ENCODE peak calls at places on chromosomes 5 and 9, in six cellular contexts. X, B, T, V, U and Q are unnamed samples.

GRCh38 chr5:64958757-64959391 is 190.1 kb downstream of the CWC27 start:
- DNase-seq in X (peak), T (peak), B (peak), U (peak), V (no peak), Q (peak)

GRCh38 chr5:166401391-166401790 is 1890.1 kb upstream of the WWC1 start:
- DNase-seq in B (no peak), T (no peak), V (no peak), U (peak), X (no peak), Q (no peak)

GRCh38 chr5:140111859-140112551 is 1.9 kb upstream of the PURA start:
- DNase-seq in B (no peak), V (no peak), U (no peak), X (no peak), T (no peak), Q (no peak)

GRCh38 chr5:114565871-114566270 is 204.0 kb downstream of the KCNN2 start:
- DNase-seq in U (no peak), B (no peak), X (no peak), V (no peak), T (no peak), Q (no peak)

GRCh38 chr9:137556069-137556838 is 4.6 kb downstream of the MRPL41 start:
- DNase-seq in X (no peak), B (no peak), V (no peak), T (peak), U (no peak), Q (peak)

GRCh38 chr5:149561848-149562247 is 10.6 kb upstream of the CSNK1A1 start:
- DNase-seq in T (peak), B (peak), X (peak), U (peak), V (peak), Q (peak)

GRCh38 chr5:125058185-125058826 is 311.9 kb upstream of the ZNF608 start:
- DNase-seq in V (no peak), T (no peak), U (peak), B (peak), X (no peak), Q (no peak)

GRCh38 chr9:28024616-28025147 is 451.4 kb upstream of the C9orf72 start:
- DNase-seq in X (no peak), U (no peak), V (no peak), B (no peak), T (no peak), Q (no peak)

GRCh38 chr9:95313010-95313498 is 4.5 kb downstream of the FANCC start:
- DNase-seq in U (peak), T (peak), B (peak), X (no peak), V (peak), Q (peak)

GRCh38 chr5:112257961-112258360 is 161.1 kb downstream of the EPB41L4A start:
- DNase-seq in U (no peak), B (no peak), T (no peak), V (no peak), X (no peak), Q (no peak)

GRCh38 chr5:159049844-159050318 is 49.8 kb downstream of the EBF1 start:
- DNase-seq in B (peak), V (no peak), X (no peak), T (peak), U (peak), Q (no peak)

GRCh38 chr9:76810377-76810957 is 46.2 kb downstream of the PCA3 start:
- DNase-seq in X (peak), U (peak), V (peak), B (peak), T (peak), Q (peak)

GRCh38 chr9:72454871-72455471 is 66.4 kb upstream of the TMC1 start:
- DNase-seq in X (no peak), U (no peak), V (no peak), T (no peak), B (no peak), Q (no peak)

GRCh38 chr9:98974994-98975712 is 31.4 kb downstream of the COL15A1 start:
- DNase-seq in X (peak), V (peak), U (peak), B (peak), T (peak), Q (peak)
- TF ChIP-seq CTCF in X (peak), V (peak), U (peak), B (peak), T (peak), Q (peak)

DNA sequence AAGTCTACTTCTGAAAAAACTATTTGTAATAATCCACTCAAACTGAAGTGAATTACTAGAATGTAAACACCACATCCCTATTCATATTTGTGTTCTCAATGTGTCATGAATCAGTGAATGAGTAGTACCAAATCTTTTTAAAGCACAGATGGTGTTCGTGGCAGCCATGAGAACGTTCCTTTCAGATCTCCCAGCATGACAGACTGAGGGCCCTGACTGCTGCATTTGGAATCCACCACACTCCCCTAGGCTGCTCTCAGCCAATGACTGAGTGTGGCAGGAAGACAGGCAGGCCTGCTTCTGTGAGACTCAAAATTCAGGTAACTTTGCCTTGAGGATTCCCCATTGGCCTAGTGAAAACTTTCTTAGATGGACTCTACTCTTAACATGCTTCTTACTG is 10.9 kb upstream of the JMY start:
- DNase-seq in U (no peak), B (peak), V (no peak), X (no peak), T (peak), Q (peak)
- H2AFZ ChIP-seq in U (no peak), B (peak), V (no peak), X (no peak), T (no peak), Q (no peak)

DNA sequence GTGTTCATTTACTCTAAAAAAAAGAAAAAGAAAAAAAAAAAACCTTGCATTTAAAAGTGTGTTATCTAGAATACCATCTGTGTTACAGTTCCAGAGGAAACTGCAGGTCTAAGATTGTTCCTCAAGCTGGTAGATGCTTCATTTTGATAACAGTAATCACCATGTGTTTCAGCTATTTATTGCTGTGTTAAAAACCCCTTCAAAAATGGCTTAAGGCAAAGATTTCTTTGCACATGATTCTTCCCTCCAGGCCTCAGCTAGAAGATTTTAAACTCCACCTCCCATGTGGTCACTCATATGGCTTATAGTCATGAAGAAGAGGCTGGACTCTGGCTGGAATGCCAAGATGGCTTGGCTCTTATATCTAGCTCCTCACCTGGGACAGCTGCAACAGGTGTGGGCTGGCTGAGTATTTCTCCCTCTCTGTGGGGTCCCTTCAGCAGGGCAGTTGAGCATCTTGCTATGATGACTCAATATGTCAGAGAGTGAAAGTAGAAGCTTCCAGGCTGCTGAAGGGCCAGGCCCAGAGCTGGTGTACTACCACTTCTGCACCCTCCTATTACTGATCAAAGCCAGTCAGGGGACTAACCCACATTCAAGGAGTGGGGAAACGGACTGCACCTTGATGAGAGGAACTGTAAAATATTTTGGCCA is 920.4 kb upstream of the DMAC1 start:
- DNase-seq in T (no peak), B (no peak), X (no peak), U (no peak), V (no peak), Q (peak)
- H3K4me2 ChIP-seq in T (no peak), B (no peak), X (no peak), U (no peak), V (no peak), Q (no peak)

GRCh38 chr5:169004551-169004950 is 296.4 kb downstream of the SLIT3 start:
- DNase-seq in T (peak), B (no peak), V (no peak), U (no peak), X (no peak), Q (peak)

GRCh38 chr5:169002941-169003555 is 297.9 kb downstream of the SLIT3 start:
- DNase-seq in V (no peak), X (no peak), B (no peak), T (no peak), U (no peak), Q (no peak)

GRCh38 chr5:169006206-169006605 is 294.7 kb downstream of the SLIT3 start:
- DNase-seq in B (no peak), T (no peak), U (no peak), V (no peak), X (no peak), Q (no peak)

GRCh38 chr5:169001392-169001791 is 299.5 kb downstream of the SLIT3 start:
- DNase-seq in T (no peak), V (no peak), X (no peak), B (no peak), U (no peak), Q (no peak)

GRCh38 chr5:169003721-169004481 is 297.0 kb downstream of the SLIT3 start:
- DNase-seq in T (no peak), X (no peak), U (peak), B (no peak), V (no peak), Q (no peak)
- TF ChIP-seq CTCF in T (no peak), X (no peak), U (peak), B (no peak), V (peak), Q (no peak)

DNA sequence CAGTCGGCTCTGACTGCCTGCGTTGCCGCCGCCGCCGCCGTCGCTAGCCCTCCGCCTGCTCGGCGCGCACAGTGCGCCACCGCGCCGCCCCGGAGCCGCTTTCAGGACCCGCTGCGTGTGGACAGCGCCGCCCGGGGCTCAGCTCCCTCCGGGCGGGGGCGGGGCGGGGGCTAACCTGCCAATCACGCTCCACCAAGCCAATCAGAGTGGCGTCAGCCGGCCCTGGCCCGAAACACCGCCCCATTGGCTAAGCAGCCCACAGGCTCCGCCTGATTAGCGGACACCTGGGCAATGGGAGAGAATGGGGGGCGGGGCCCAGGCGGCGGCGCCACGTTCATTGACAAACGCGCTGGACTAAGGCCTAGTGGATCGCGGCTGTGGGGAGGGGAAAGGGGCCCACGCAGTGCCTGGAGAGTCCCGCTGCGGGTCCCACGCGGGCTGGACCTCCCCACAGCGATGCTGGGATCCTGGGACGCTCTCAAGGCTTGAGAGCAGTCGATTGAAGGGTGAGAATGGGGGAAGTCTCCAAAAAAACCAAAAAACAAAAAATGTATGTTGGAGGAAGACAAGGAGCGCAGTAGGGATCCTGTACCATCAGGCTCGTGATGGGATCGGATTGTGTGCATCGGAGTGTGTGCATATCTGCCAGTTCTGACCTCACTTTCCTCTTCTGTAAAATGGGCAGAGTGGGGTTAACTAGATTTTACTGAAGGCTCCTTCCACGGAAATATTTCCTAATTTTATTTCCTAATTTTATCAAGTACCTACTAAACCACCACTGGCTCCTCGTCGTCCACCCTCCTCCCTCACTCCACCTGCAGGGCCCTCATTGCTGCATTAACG is 6.3 kb downstream of the PAX5 start:
- DNase-seq in X (peak), V (peak), B (peak), T (peak), U (peak), Q (peak)
- H2AFZ ChIP-seq in X (peak), V (no peak), B (peak), T (no peak), U (peak), Q (no peak)

GRCh38 chr5:154176191-154176590 is 14.3 kb upstream of the GALNT10 start:
- DNase-seq in U (no peak), X (no peak), V (no peak), B (peak), T (peak), Q (peak)

GRCh38 chr5:154178661-154179060 is 11.9 kb upstream of the GALNT10 start:
- DNase-seq in U (no peak), T (no peak), B (no peak), X (no peak), V (no peak), Q (no peak)

GRCh38 chr5:154181156-154181555 is 9.4 kb upstream of the GALNT10 start:
- DNase-seq in V (no peak), B (no peak), T (no peak), X (no peak), U (no peak), Q (no peak)

GRCh38 chr5:154174091-154174490 is 16.4 kb upstream of the GALNT10 start:
- DNase-seq in B (no peak), U (no peak), V (no peak), T (no peak), X (no peak), Q (no peak)

DNA sequence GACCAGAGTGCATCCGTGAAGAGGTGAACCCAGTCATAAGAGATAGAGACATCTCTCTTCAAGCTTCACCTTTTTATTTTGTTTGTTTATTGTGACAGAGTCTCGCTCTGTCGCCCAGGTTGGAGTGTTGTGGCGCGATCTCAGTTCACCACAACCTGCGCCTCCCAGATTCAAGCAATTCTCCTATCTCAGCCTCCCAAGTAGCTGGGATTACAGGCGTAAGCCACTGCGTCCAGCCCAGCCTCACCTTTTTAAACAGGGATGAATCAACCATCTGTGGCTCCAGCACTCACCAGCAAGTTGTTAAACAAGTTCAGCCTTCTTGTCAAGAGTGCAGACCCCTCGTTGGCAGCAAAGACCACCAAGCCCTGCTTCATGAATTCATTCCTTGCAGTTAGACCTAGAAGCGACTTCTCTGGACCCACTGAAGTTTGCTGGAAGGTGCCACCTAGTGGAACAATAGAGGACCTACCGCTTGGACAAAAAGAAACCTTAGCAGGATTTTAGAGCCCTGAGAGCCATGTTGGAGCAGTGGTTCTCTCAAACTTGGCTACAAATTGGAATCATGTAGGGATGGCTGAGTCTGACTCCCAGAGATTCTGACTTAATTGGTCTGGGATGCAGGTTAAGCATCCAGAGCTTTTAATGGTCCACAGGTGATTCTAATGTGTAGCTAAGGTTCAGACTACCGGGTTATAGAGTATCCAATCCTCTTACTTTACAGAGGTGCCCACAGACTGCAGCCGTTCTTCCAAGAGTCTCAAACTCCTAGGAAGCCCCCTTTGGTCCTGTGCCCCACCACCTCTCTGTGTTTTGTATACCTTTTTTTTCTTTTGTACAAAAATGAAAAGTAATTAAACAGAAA is 10.5 kb upstream of the GALNT10 start:
- DNase-seq in V (peak), B (peak), T (no peak), U (peak), X (peak), Q (peak)
- H3K4me2 ChIP-seq in V (no peak), B (no peak), T (no peak), U (no peak), X (no peak), Q (no peak)

GRCh38 chr9:126947529-126947928 is 32.9 kb downstream of the RALGPS1 start:
- DNase-seq in U (no peak), B (no peak), X (peak), T (no peak), V (peak), Q (no peak)
- TF ChIP-seq CTCF in U (no peak), B (no peak), X (peak), T (no peak), V (peak), Q (peak)

GRCh38 chr5:23445573-23445972 is 61.8 kb upstream of the PRDM9 start:
- DNase-seq in B (no peak), X (no peak), V (no peak), U (no peak), T (no peak), Q (no peak)

GRCh38 chr5:23448627-23449026 is 58.8 kb upstream of the PRDM9 start:
- DNase-seq in U (no peak), B (no peak), V (no peak), T (no peak), X (no peak), Q (no peak)

GRCh38 chr5:23450187-23450586 is 57.2 kb upstream of the PRDM9 start:
- DNase-seq in V (no peak), X (no peak), U (no peak), T (no peak), B (no peak), Q (no peak)

GRCh38 chr5:23451156-23451555 is 56.3 kb upstream of the PRDM9 start:
- DNase-seq in T (no peak), V (no peak), U (no peak), X (no peak), B (no peak), Q (peak)

DNA sequence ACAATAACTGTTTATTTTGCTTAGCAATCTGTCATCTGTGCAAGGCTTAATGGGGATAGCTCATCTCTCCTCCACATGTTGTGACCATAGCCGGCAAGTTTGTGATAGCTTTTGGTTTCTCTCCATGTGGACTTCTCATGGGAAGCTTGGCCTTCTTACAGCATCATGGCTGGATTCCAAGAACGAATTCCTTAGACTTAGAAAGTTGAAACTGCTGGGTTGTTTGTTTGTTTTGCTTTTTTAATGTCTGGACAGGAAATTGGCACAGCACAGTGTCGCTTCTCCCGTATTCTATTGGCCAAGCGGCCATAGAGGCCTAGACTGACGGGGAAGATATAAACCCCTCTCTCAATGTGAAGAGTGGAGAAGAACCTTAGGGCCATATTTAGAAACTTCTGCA is 61.0 kb upstream of the PRDM9 start:
- DNase-seq in U (no peak), V (no peak), X (no peak), B (no peak), T (no peak), Q (peak)
- H2AFZ ChIP-seq in U (no peak), V (no peak), X (no peak), B (no peak), T (no peak), Q (no peak)